ENCODE peak calls at places on chromosomes 3 and 15, in four cellular contexts. One of them, this sample, is unnamed.
A peak's percentile ranks its signal among the peaks of the same experiment; 100 is the strongest.

GRCh38 chr3:40608091-40608490 is 83.3 kb downstream of the ZNF621 start:
- DNase-seq in lower lobe of right lung: no peak
- DNase-seq in GM06990: no peak
- DNase-seq in PC-9: no peak
- DNase-seq in this sample: peak; percentile 33

GRCh38 chr15:78018968-78019644 is 58.4 kb downstream of the TBC1D2B start:
- DNase-seq in lower lobe of right lung: no peak
- DNase-seq in PC-9: no peak
- DNase-seq in GM06990: no peak
- DNase-seq in this sample: no peak

GRCh38 chr15:79294075-79294474 is 11.6 kb downstream of the ANKRD34C start:
- DNase-seq in PC-9: no peak
- DNase-seq in lower lobe of right lung: no peak
- DNase-seq in GM06990: no peak
- DNase-seq in this sample: no peak

GRCh38 chr3:154766765-154767503 is 313.2 kb upstream of the MME start:
- DNase-seq in PC-9: no peak
- DNase-seq in lower lobe of right lung: no peak
- DNase-seq in GM06990: no peak
- DNase-seq in this sample: no peak

GRCh38 chr3:61345020-61345419 is 93.8 kb upstream of the FHIT start:
- DNase-seq in PC-9: no peak
- DNase-seq in lower lobe of right lung: no peak
- DNase-seq in GM06990: no peak
- DNase-seq in this sample: no peak

GRCh38 chr3:161371441-161372320 is at the start of gene SPTSSB:
- DNase-seq in lower lobe of right lung: peak; percentile 52
- DNase-seq in GM06990: peak; percentile 26
- DNase-seq in PC-9: peak; percentile 59
- DNase-seq in this sample: no peak

GRCh38 chr15:83112233-83112958 is 5.0 kb downstream of the TM6SF1 start:
- DNase-seq in lower lobe of right lung: no peak
- DNase-seq in GM06990: no peak
- DNase-seq in PC-9: no peak
- DNase-seq in this sample: no peak

GRCh38 chr3:120341658-120342346 is 7.4 kb downstream of the LRRC58 start:
- DNase-seq in lower lobe of right lung: no peak
- DNase-seq in GM06990: peak; percentile 7
- DNase-seq in PC-9: no peak
- DNase-seq in this sample: no peak

GRCh38 chr15:63498815-63499549 is 5.4 kb upstream of the USP3 start:
- DNase-seq in lower lobe of right lung: peak; percentile 49
- DNase-seq in GM06990: no peak
- DNase-seq in PC-9: no peak
- DNase-seq in this sample: no peak

GRCh38 chr15:74656935-74657535 is 38.8 kb downstream of the EDC3 start:
- DNase-seq in GM06990: no peak
- DNase-seq in lower lobe of right lung: no peak
- DNase-seq in PC-9: no peak
- DNase-seq in this sample: no peak

GRCh38 chr3:179266701-179267211 is 15.8 kb upstream of the KCNMB3 start:
- DNase-seq in PC-9: no peak
- DNase-seq in GM06990: peak; percentile 35
- DNase-seq in lower lobe of right lung: no peak
- DNase-seq in this sample: no peak

GRCh38 chr3:32571192-32571485 is 481 bp upstream of the DYNC1LI1 start:
- DNase-seq in PC-9: no peak
- DNase-seq in lower lobe of right lung: no peak
- DNase-seq in GM06990: no peak
- DNase-seq in this sample: peak; percentile 2

GRCh38 chr3:32816439-32817194 is 1.2 kb upstream of the TRIM71 start:
- DNase-seq in lower lobe of right lung: peak; percentile 59
- DNase-seq in PC-9: no peak
- DNase-seq in GM06990: peak; percentile 45
- DNase-seq in this sample: no peak

GRCh38 chr3:4821975-4822374 is 157.3 kb upstream of the BHLHE40 start:
- DNase-seq in PC-9: no peak
- DNase-seq in lower lobe of right lung: no peak
- DNase-seq in GM06990: no peak
- DNase-seq in this sample: no peak

GRCh38 chr3:139534444-139534812 is 5.1 kb downstream of the RBP1 start:
- DNase-seq in GM06990: no peak
- DNase-seq in lower lobe of right lung: no peak
- DNase-seq in PC-9: peak; percentile 70
- DNase-seq in this sample: peak; percentile 91

GRCh38 chr3:108329087-108329486 is 32.7 kb downstream of the HHLA2 start:
- DNase-seq in lower lobe of right lung: no peak
- DNase-seq in GM06990: no peak
- DNase-seq in PC-9: no peak
- DNase-seq in this sample: no peak

GRCh38 chr15:79439236-79439635 is 7.1 kb downstream of the MINAR1 start:
- DNase-seq in GM06990: no peak
- DNase-seq in PC-9: no peak
- DNase-seq in lower lobe of right lung: no peak
- DNase-seq in this sample: no peak

GRCh38 chr3:152430223-152431002 is 161.7 kb downstream of the MBNL1 start:
- DNase-seq in lower lobe of right lung: no peak
- DNase-seq in GM06990: no peak
- DNase-seq in PC-9: no peak
- DNase-seq in this sample: no peak

GRCh38 chr3:188627652-188628051 is 473.7 kb downstream of the LPP start:
- DNase-seq in PC-9: no peak
- DNase-seq in GM06990: no peak
- DNase-seq in lower lobe of right lung: no peak
- DNase-seq in this sample: no peak

GRCh38 chr3:53593611-53594010 is 99.2 kb downstream of the CACNA1D start:
- DNase-seq in lower lobe of right lung: no peak
- DNase-seq in GM06990: no peak
- DNase-seq in PC-9: no peak
- DNase-seq in this sample: no peak

GRCh38 chr15:45117327-45118130 is 3.4 kb downstream of the DUOXA2 start:
- DNase-seq in GM06990: no peak
- DNase-seq in PC-9: no peak
- DNase-seq in lower lobe of right lung: no peak
- DNase-seq in this sample: no peak

GRCh38 chr3:55591893-55592292 is 104.8 kb upstream of the WNT5A start:
- DNase-seq in lower lobe of right lung: no peak
- DNase-seq in PC-9: no peak
- DNase-seq in GM06990: no peak
- DNase-seq in this sample: no peak

GRCh38 chr15:31932581-31932980 is 97.7 kb upstream of the CHRNA7 start:
- DNase-seq in lower lobe of right lung: no peak
- DNase-seq in GM06990: no peak
- DNase-seq in PC-9: no peak
- DNase-seq in this sample: no peak

GRCh38 chr3:125055165-125055912 is 458 bp downstream of the HEG1 start:
- DNase-seq in lower lobe of right lung: no peak
- DNase-seq in PC-9: no peak
- DNase-seq in GM06990: peak; percentile 49
- DNase-seq in this sample: no peak

GRCh38 chr15:39685999-39686613 is 96.5 kb downstream of the FSIP1 start:
- DNase-seq in lower lobe of right lung: no peak
- DNase-seq in PC-9: peak; percentile 34
- DNase-seq in GM06990: no peak
- DNase-seq in this sample: no peak

GRCh38 chr3:38168151-38168987 is 3.0 kb downstream of the OXSR1 start:
- DNase-seq in lower lobe of right lung: no peak
- DNase-seq in PC-9: no peak
- DNase-seq in GM06990: no peak
- DNase-seq in this sample: peak; percentile 56

GRCh38 chr3:37262816-37263393 is 88.5 kb upstream of the LRRFIP2 start:
- DNase-seq in GM06990: no peak
- DNase-seq in PC-9: no peak
- DNase-seq in lower lobe of right lung: no peak
- DNase-seq in this sample: no peak

GRCh38 chr3:133750201-133750748 is 4.1 kb downstream of the TF start:
- DNase-seq in PC-9: no peak
- DNase-seq in GM06990: no peak
- DNase-seq in lower lobe of right lung: no peak
- DNase-seq in this sample: no peak

GRCh38 chr15:44102675-44103254 is 92.3 kb downstream of the FRMD5 start:
- DNase-seq in lower lobe of right lung: no peak
- DNase-seq in GM06990: no peak
- DNase-seq in PC-9: peak; percentile 43
- DNase-seq in this sample: peak; percentile 87

GRCh38 chr3:37938011-37938410 is 52.6 kb upstream of the VILL start:
- DNase-seq in lower lobe of right lung: no peak
- DNase-seq in GM06990: no peak
- DNase-seq in PC-9: peak; percentile 24
- DNase-seq in this sample: no peak

GRCh38 chr3:171150945-171151344 is 124.4 kb upstream of the SLC2A2 start:
- DNase-seq in lower lobe of right lung: no peak
- DNase-seq in PC-9: no peak
- DNase-seq in GM06990: no peak
- DNase-seq in this sample: no peak

GRCh38 chr3:138862924-138863775 is 28.4 kb upstream of the PIK3CB start:
- DNase-seq in PC-9: peak; percentile 78
- DNase-seq in lower lobe of right lung: no peak
- DNase-seq in GM06990: no peak
- DNase-seq in this sample: peak; percentile 14

GRCh38 chr3:32865364-32865763 is 47.6 kb downstream of the TRIM71 start:
- DNase-seq in GM06990: no peak
- DNase-seq in PC-9: peak; percentile 34
- DNase-seq in lower lobe of right lung: no peak
- DNase-seq in this sample: no peak

GRCh38 chr3:112856537-112856936 is 9.9 kb upstream of the CD200R1L start:
- DNase-seq in GM06990: no peak
- DNase-seq in lower lobe of right lung: no peak
- DNase-seq in PC-9: no peak
- DNase-seq in this sample: no peak

GRCh38 chr15:75891895-75892294 is 11.8 kb upstream of the FBXO22 start:
- DNase-seq in PC-9: no peak
- DNase-seq in lower lobe of right lung: no peak
- DNase-seq in GM06990: no peak
- DNase-seq in this sample: no peak

GRCh38 chr15:41955807-41956525 is 16.4 kb downstream of the EHD4 start:
- DNase-seq in lower lobe of right lung: no peak
- DNase-seq in PC-9: no peak
- DNase-seq in GM06990: no peak
- DNase-seq in this sample: no peak

GRCh38 chr3:184177331-184177731 is 2.7 kb downstream of the AP2M1 start:
- DNase-seq in PC-9: no peak
- DNase-seq in GM06990: no peak
- DNase-seq in lower lobe of right lung: no peak
- DNase-seq in this sample: no peak
- H3K4me3 ChIP-seq in PC-9: no peak overlapping the region
- H3K4me3 ChIP-seq in GM06990: no peak overlapping the region
- H3K4me3 ChIP-seq in lower lobe of right lung: peak overlapping the region; percentile 99
- H3K4me3 ChIP-seq in this sample: peak overlapping the region; percentile 76

GRCh38 chr15:86743283-86743903 is 663.7 kb downstream of the AGBL1 start:
- DNase-seq in PC-9: peak; percentile 2
- DNase-seq in GM06990: no peak
- DNase-seq in lower lobe of right lung: no peak
- DNase-seq in this sample: no peak
- TF ChIP-seq CTCF in PC-9: peak; percentile 64
- TF ChIP-seq CTCF in GM06990: peak; percentile 66
- TF ChIP-seq CTCF in lower lobe of right lung: peak; percentile 46
- TF ChIP-seq CTCF in this sample: peak; percentile 65

DNA sequence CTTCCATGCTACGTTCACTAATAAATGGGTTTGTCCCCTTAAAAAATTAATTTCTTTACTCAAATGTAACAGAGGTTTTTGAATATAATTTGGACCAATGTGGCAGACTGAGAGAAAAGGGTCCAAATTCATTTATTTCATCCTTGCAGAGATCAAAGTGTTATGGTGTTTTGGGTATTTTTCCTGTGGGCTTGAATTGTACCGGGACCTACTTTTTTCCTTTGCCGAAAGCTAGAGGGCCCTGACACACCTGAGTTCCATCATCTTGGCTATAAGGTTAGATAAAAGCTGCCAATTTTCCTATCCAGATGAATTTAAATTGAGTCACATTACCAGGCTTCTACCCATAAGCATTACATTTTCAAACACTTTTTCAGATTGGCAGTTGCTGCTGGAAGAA is 893 bp downstream of the CCNB2 start:
- DNase-seq in GM06990: no peak
- DNase-seq in PC-9: no peak
- DNase-seq in lower lobe of right lung: no peak
- DNase-seq in this sample: no peak
- H3K4me3 ChIP-seq in GM06990: peak overlapping the region; percentile 97
- H3K4me3 ChIP-seq in PC-9: peak overlapping the region; percentile 95
- H3K4me3 ChIP-seq in lower lobe of right lung: peak overlapping the region; percentile 84
- H3K4me3 ChIP-seq in this sample: peak overlapping the region; percentile 93

GRCh38 chr3:42638339-42638842 is 15.1 kb upstream of the ZBTB47 start:
- DNase-seq in PC-9: no peak
- DNase-seq in GM06990: no peak
- DNase-seq in lower lobe of right lung: no peak
- DNase-seq in this sample: no peak

GRCh38 chr3:42637001-42637400 is 16.5 kb upstream of the ZBTB47 start:
- DNase-seq in PC-9: no peak
- DNase-seq in GM06990: no peak
- DNase-seq in lower lobe of right lung: no peak
- DNase-seq in this sample: no peak

GRCh38 chr3:42632146-42632545 is 21.4 kb upstream of the ZBTB47 start:
- DNase-seq in lower lobe of right lung: no peak
- DNase-seq in GM06990: no peak
- DNase-seq in PC-9: no peak
- DNase-seq in this sample: no peak

GRCh38 chr3:42633544-42633943 is 20.0 kb upstream of the ZBTB47 start:
- DNase-seq in PC-9: no peak
- DNase-seq in lower lobe of right lung: no peak
- DNase-seq in GM06990: no peak
- DNase-seq in this sample: no peak

DNA sequence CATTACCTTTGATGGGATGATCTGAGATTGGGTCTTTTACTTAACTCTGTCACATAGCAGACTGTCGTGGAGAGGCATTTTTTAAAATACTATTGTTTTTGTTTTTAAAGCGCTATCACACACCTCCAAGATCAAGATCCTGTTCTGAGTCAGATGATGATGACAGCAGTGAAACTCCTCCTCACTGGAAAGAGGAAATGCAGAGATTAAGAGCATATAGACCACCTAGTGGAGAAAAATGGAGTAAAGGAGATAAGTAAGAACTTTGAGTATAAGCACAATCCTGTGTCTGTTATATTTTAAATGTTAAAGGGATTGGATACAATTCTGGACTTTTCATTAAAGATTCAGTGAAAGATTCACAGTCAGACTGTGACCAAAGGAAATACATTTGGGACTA is 18.4 kb upstream of the ZBTB47 start:
- DNase-seq in lower lobe of right lung: no peak
- DNase-seq in GM06990: no peak
- DNase-seq in PC-9: no peak
- DNase-seq in this sample: no peak
- TF ChIP-seq CTCF in lower lobe of right lung: no peak
- TF ChIP-seq CTCF in GM06990: peak; percentile 15
- TF ChIP-seq CTCF in PC-9: peak; percentile 12
- TF ChIP-seq CTCF in this sample: no peak

This sample was measured in retinal pigment epithelial cell.